ENCODE peak calls at places on chromosomes 4 and X, in eight cellular contexts. Y is heart right ventricle; O is GM23338; U is left lung; C is heart left ventricle; V is neural progenitor cell; Z is tibial nerve; G is CD8-positive, alpha-beta T cell. I is an unnamed sample. For H3K4me1 and H3K27me3, the result is how much of the 10 kb centered on the place peaks cover.

GRCh38 chr4:3871881-3872833 is 106.0 kb downstream of the ADRA2C start:
- DNase-seq in Y (no peak), O (peak), U (peak), C (no peak), V (no peak), Z (no peak), G (no peak), I (no peak)

GRCh38 chr4:174628206-174628605 is 105.9 kb upstream of the HPGD start:
- DNase-seq in Y (no peak), O (no peak), U (no peak), C (no peak), V (no peak), Z (no peak), G (no peak), I (no peak)

GRCh38 chrX:119121341-119121740 is 6.3 kb downstream of the KIAA1210 start:
- DNase-seq in Y (no peak), O (no peak), U (no peak), C (no peak), V (no peak), Z (no peak), G (no peak), I (no peak)

GRCh38 chrX:41789374-41789773 is 65.4 kb downstream of the GPR82 start:
- DNase-seq in Y (no peak), O (no peak), U (no peak), C (no peak), V (no peak), Z (no peak), G (no peak), I (no peak)

GRCh38 chrX:132369650-132370049 is 119.2 kb downstream of the MBNL3 start:
- DNase-seq in Y (no peak), O (no peak), U (no peak), C (no peak), V (no peak), Z (no peak), G (no peak), I (no peak)

GRCh38 chrX:23548164-23548563 is 119.1 kb upstream of the PRDX4 start:
- DNase-seq in Y (no peak), O (no peak), U (no peak), C (no peak), V (no peak), Z (no peak), G (no peak), I (no peak)

GRCh38 chr4:61638600-61638999 is 438.5 kb downstream of the ADGRL3 start:
- DNase-seq in Y (no peak), O (no peak), U (no peak), C (no peak), V (no peak), Z (no peak), G (no peak), I (no peak)

GRCh38 chr4:2408976-2409375 is 9.5 kb downstream of the ZFYVE28 start:
- DNase-seq in Y (no peak), O (no peak), U (no peak), C (no peak), V (no peak), Z (no peak), G (no peak), I (no peak)

GRCh38 chr4:23333946-23334878 is 555.6 kb downstream of the PPARGC1A start:
- DNase-seq in Y (no peak), O (peak), U (no peak), C (no peak), V (peak), Z (peak), G (no peak), I (no peak)
- H3K4me1 ChIP-seq in Y (under half), O (under half), U (under half), C (under half), V (under half), Z (under half), G (under half), I (under half)

GRCh38 chr4:47942420-47942819 is 28.0 kb upstream of the NFXL1 start:
- DNase-seq in Y (no peak), O (peak), U (peak), C (no peak), V (peak), Z (no peak), G (no peak), I (no peak)

GRCh38 chr4:47945930-47946726 is 31.7 kb upstream of the NFXL1 start:
- DNase-seq in Y (no peak), O (peak), U (no peak), C (no peak), V (no peak), Z (no peak), G (no peak), I (no peak)
- TF ChIP-seq CTCF in Y (no peak), O (peak), U (no peak), C (no peak), V (peak), Z (no peak), G (no peak), I (no peak)

GRCh38 chrX:15515931-15516330 is 15.3 kb downstream of the BMX start:
- DNase-seq in Y (no peak), O (peak), U (no peak), C (peak), V (no peak), Z (no peak), G (no peak), I (no peak)
- H3K27me3 ChIP-seq in Y (under half), O (under half), U (under half), C (under half), V (under half), Z (under half), G (under half), I (under half)

DNA sequence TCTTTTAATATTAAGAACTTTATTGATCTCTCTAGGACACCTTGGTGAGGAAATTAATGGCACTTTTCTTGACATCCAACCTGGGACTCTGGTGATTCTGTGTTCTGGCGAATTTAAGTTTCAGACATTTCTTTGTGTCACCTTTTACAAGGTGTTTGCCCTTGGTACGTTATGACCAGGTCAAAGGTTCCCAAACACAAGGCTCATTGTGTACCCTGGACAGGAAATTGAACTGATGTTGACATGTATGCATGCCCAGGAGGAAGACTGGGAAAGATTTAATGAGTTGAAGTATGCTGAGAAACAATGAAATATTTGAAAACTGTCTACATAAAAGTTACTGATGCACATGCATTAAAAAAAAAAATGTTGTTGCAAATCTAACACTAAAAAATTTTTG is 22.1 kb downstream of the NIPAL1 start:
- DNase-seq in Y (no peak), O (no peak), U (no peak), C (no peak), V (no peak), Z (no peak), G (no peak), I (no peak)
- H3K4me1 ChIP-seq in Y (under half), O (under half), U (under half), C (under half), V (under half), Z (under half), G (under half), I (under half)

DNA sequence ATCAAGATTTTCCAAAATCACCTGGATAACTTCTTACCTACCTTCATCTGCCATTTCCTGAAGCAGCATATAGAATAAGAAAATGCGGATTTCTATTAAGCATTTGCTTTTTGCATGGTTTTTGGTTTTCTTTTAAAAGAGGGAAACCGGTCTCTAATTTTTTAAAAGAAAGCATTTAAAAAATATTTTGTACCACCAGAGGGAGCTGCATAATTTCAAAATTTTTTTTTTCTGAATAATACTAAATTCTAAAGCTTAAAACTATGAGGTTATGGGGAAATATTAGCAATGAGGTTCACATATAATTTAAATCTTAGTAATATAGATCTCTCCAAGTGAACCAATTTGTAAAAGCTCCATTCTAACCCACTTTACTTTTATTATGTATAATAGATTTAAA is 137.7 kb upstream of the TENT5D start:
- DNase-seq in Y (no peak), O (no peak), U (no peak), C (no peak), V (no peak), Z (no peak), G (no peak), I (no peak)
- TF ChIP-seq CTCF in Y (peak), O (no peak), U (no peak), C (no peak), V (peak), Z (peak), G (no peak), I (peak)

GRCh38 chrX:72306851-72307645 is 1.3 kb upstream of the CITED1 start:
- DNase-seq in Y (peak), O (peak), U (peak), C (peak), V (peak), Z (peak), G (no peak), I (peak)

GRCh38 chrX:72308209-72308565 is 2.5 kb upstream of the CITED1 start:
- DNase-seq in Y (no peak), O (no peak), U (no peak), C (no peak), V (no peak), Z (no peak), G (no peak), I (no peak)

GRCh38 chrX:72307646-72308051 is 1.9 kb upstream of the CITED1 start:
- DNase-seq in Y (no peak), O (peak), U (no peak), C (no peak), V (peak), Z (no peak), G (no peak), I (no peak)

GRCh38 chrX:72309297-72310071 is 3.8 kb upstream of the CITED1 start:
- DNase-seq in Y (no peak), O (peak), U (no peak), C (no peak), V (peak), Z (no peak), G (no peak), I (no peak)

GRCh38 chrX:72308566-72309296 is 3.0 kb upstream of the CITED1 start:
- DNase-seq in Y (peak), O (peak), U (peak), C (peak), V (peak), Z (peak), G (no peak), I (peak)
- H3K27me3 ChIP-seq in Y (under half), O (half or more), U (half or more), C (under half), V (half or more), Z (half or more), G (under half), I (under half)

I was measured in body of pancreas.